ENCODE peak calls at places on chromosomes 2 and 18, in five cellular contexts. Q, R, I, Y and H are unnamed samples.

GRCh38 chr2:43576983-43577892 is 18.6 kb downstream of the THADA start:
- DNase-seq in Y (no peak), I (no peak), Q (no peak), R (peak; percentile 61), H (no peak)

GRCh38 chr18:21194871-21195771 is 46.9 kb upstream of the GREB1L start:
- DNase-seq in Q (peak; percentile 0), Y (no peak), R (peak; percentile 59), I (no peak), H (no peak)

GRCh38 chr18:26656944-26657536 is 108.7 kb upstream of the KCTD1 start:
- DNase-seq in Q (no peak), R (peak; percentile 33), Y (peak; percentile 95), I (no peak), H (peak; percentile 76)

GRCh38 chr2:30230479-30230854 is 867 bp upstream of the LBH start:
- DNase-seq in Y (no peak), I (no peak), R (peak; percentile 60), Q (no peak), H (no peak)

GRCh38 chr2:1572638-1573037 is 159.4 kb downstream of the TPO start:
- DNase-seq in Q (no peak), I (no peak), R (no peak), Y (no peak), H (no peak)

GRCh38 chr2:158181171-158181570 is 79.5 kb downstream of the UPP2 start:
- DNase-seq in Q (no peak), I (no peak), R (no peak), Y (no peak), H (no peak)

GRCh38 chr2:149601141-149601796 is 13.7 kb upstream of the MMADHC start:
- DNase-seq in Q (no peak), R (peak; percentile 46), Y (no peak), I (no peak), H (no peak)

GRCh38 chr2:43424262-43425207 is 171.3 kb downstream of the THADA start:
- DNase-seq in Q (no peak), R (no peak), I (no peak), Y (no peak), H (no peak)

GRCh38 chr18:56488739-56489138 is 149.7 kb downstream of the TXNL1 start:
- DNase-seq in I (no peak), Q (no peak), Y (no peak), R (no peak), H (no peak)

GRCh38 chr2:66445781-66446177 is 10.9 kb downstream of the MEIS1 start:
- DNase-seq in I (no peak), Y (peak; percentile 70), R (no peak), Q (no peak), H (no peak)

GRCh38 chr18:13585379-13586153 is 140.8 kb downstream of the FAM210A start:
- DNase-seq in I (no peak), R (no peak), Y (no peak), Q (no peak), H (no peak)

GRCh38 chr2:109666466-109666865 is 52.3 kb downstream of the SOWAHC start:
- DNase-seq in Q (no peak), I (no peak), R (no peak), Y (no peak), H (no peak)

GRCh38 chr18:64712035-64712434 is 563.1 kb upstream of the LINC00305 start:
- DNase-seq in Y (no peak), Q (no peak), I (no peak), R (no peak), H (no peak)

GRCh38 chr2:54767921-54768320 is 44.5 kb downstream of the EML6 start:
- DNase-seq in Q (no peak), Y (no peak), R (no peak), I (no peak), H (no peak)

GRCh38 chr2:131062066-131062465 is 31.2 kb downstream of the FAM168B start:
- DNase-seq in I (no peak), Y (no peak), R (no peak), Q (no peak), H (no peak)

GRCh38 chr2:38656866-38657265 is 9.0 kb upstream of the GALM start:
- DNase-seq in Y (no peak), Q (no peak), R (no peak), I (no peak), H (no peak)

GRCh38 chr18:30920757-30921156 is 121.8 kb downstream of the DSC3 start:
- DNase-seq in Q (no peak), I (no peak), R (no peak), Y (no peak), H (no peak)

GRCh38 chr2:124402274-124402673 is 377.2 kb downstream of the CNTNAP5 start:
- DNase-seq in Y (no peak), I (no peak), Q (no peak), R (no peak), H (no peak)

GRCh38 chr2:84194906-84195644 is 264.0 kb downstream of the SUCLG1 start:
- DNase-seq in R (no peak), Q (no peak), Y (no peak), I (no peak), H (no peak)

GRCh38 chr2:183010112-183010511 is 28.1 kb downstream of the NCKAP1 start:
- DNase-seq in Y (no peak), I (no peak), R (peak; percentile 90), Q (no peak), H (no peak)

GRCh38 chr2:95348609-95349567 is 51.7 kb downstream of the KCNIP3 start:
- DNase-seq in R (no peak), Y (peak; percentile 37), I (no peak), Q (no peak), H (peak; percentile 15)

GRCh38 chr18:27363918-27364317 is 178.8 kb upstream of the CHST9 start:
- DNase-seq in Y (no peak), Q (no peak), I (no peak), R (peak; percentile 4), H (no peak)

GRCh38 chr18:8662574-8663255 is 42.6 kb upstream of the MTCL1 start:
- DNase-seq in I (no peak), R (no peak), Q (no peak), Y (no peak), H (no peak)

GRCh38 chr2:240895656-240896388 is at the start of gene MAB21L4:
- DNase-seq in I (no peak), R (no peak), Q (no peak), Y (peak; percentile 83), H (no peak)

GRCh38 chr2:207119048-207119447 is 46.7 kb downstream of the KLF7 start:
- DNase-seq in I (no peak), R (no peak), Y (no peak), Q (no peak), H (no peak)

GRCh38 chr2:196214156-196214555 is 42.8 kb upstream of the STK17B start:
- DNase-seq in R (no peak), I (no peak), Y (no peak), Q (no peak), H (no peak)

GRCh38 chr2:65071499-65072180 is 15.4 kb downstream of the CEP68 start:
- DNase-seq in Q (no peak), I (no peak), R (no peak), Y (no peak), H (no peak)

GRCh38 chr2:10478916-10479315 is 30.8 kb upstream of the ODC1 start:
- DNase-seq in Y (peak; percentile 60), Q (no peak), R (no peak), I (no peak), H (no peak)

GRCh38 chr2:208017721-208018120 is 7.6 kb downstream of the PLEKHM3 start:
- DNase-seq in I (no peak), Q (no peak), Y (no peak), R (no peak), H (no peak)

GRCh38 chr2:26971911-26972786 is 1.7 kb downstream of the MAPRE3 start:
- DNase-seq in R (no peak), Q (no peak), Y (no peak), I (no peak), H (no peak)

GRCh38 chr2:20868377-20868776 is 45.5 kb upstream of the LDAH start:
- DNase-seq in Y (no peak), Q (no peak), R (no peak), I (peak; percentile 14), H (no peak)

GRCh38 chr2:136251777-136252477 is 134.0 kb upstream of the CXCR4 start:
- DNase-seq in R (no peak), Q (no peak), I (no peak), Y (no peak), H (no peak)

GRCh38 chr2:179751184-179751809 is 110.1 kb downstream of the ZNF385B start:
- DNase-seq in R (peak; percentile 39), Q (no peak), Y (no peak), I (no peak), H (no peak)

GRCh38 chr18:35080058-35080457 is 38.8 kb downstream of the MAPRE2 start:
- DNase-seq in Y (no peak), R (no peak), I (no peak), Q (no peak), H (no peak)

GRCh38 chr2:8653485-8653884 is 28.4 kb upstream of the ID2 start:
- DNase-seq in Q (no peak), R (no peak), I (no peak), Y (no peak), H (no peak)

GRCh38 chr2:163122257-163122656 is 283.7 kb upstream of the KCNH7 start:
- DNase-seq in R (no peak), Q (no peak), Y (no peak), I (no peak), H (no peak)

GRCh38 chr18:71844810-71845209 is 699.3 kb downstream of the CBLN2 start:
- DNase-seq in Y (no peak), Q (no peak), I (no peak), R (no peak), H (no peak)

DNA sequence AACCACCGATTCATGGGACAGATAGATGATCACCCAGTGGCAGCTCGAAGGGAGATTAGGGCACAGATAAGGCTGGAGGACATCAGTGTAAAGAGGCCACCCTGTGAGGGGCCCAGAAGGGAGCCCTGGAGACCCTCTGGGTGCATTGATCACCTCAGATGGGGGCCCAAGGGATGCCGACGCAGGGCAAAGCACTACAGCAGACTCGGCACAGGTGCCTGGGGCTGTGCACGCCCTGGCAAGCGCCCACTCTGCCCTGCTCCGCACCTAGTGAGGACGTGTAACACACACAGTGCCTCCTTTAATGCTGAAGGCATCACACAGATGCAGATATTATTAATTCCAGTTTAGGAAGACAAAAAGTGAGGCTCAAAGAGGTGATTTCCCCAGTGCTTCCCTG is 9.5 kb downstream of the GYPC start:
- DNase-seq in Q (no peak), I (no peak), R (no peak), Y (no peak), H (no peak)
- H3K4me1 ChIP-seq in Q (no peaks in the 10 kb centered on the region), I (peaks cover 86% of the 10 kb centered on the region), R (no peaks in the 10 kb centered on the region), Y (peaks cover 85% of the 10 kb centered on the region), H (no peaks in the 10 kb centered on the region)

DNA sequence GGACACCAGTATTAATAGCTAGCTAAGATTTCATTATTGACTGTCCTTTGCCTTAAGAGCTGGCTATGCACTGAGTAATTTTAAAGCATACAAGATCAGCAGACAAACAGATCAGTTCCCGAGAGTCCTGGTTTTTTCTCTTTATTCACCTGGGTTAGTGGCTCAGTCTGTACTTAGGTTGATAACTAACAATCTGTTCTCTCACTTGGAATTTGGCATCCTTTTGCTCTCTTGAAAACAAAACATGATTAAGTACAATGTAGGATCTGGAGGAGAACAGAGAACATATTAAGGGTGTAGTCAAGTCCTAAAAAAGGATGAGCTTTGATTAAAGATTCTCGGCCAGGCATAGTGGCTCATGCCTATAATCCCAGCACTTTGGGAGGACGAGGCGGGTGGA is 16.6 kb downstream of the ARPC2 start:
- DNase-seq in Y (no peak), R (no peak), I (no peak), Q (no peak), H (no peak)
- H3K4me1 ChIP-seq in Y (peaks cover 51% of the 10 kb centered on the region), R (peaks cover 22% of the 10 kb centered on the region), I (peaks cover 37% of the 10 kb centered on the region), Q (no peaks in the 10 kb centered on the region), H (peaks cover 7% of the 10 kb centered on the region)

GRCh38 chr2:71337776-71338175 is 6.2 kb downstream of the ZNF638 start:
- DNase-seq in Q (no peak), I (no peak), R (no peak), Y (no peak), H (no peak)
- H3K4me1 ChIP-seq in Q (no peaks in the 10 kb centered on the region), I (peaks cover 52% of the 10 kb centered on the region), R (peaks cover 29% of the 10 kb centered on the region), Y (peaks cover 83% of the 10 kb centered on the region), H (peaks cover 5% of the 10 kb centered on the region)

GRCh38 chr2:100653449-100654045 is 90.8 kb downstream of the PDCL3 start:
- DNase-seq in I (peak; percentile 11), R (no peak), Y (no peak), Q (no peak), H (no peak)
- H3K4me1 ChIP-seq in I (peaks cover 43% of the 10 kb centered on the region), R (no peaks in the 10 kb centered on the region), Y (no peaks in the 10 kb centered on the region), Q (no peaks in the 10 kb centered on the region), H (no peaks in the 10 kb centered on the region)